ENCODE peak calls at places on chromosome 10, in eight cellular contexts. J, D, S, G, C, B, X and L are unnamed samples.

GRCh38 chr10:63573068-63573697 is 52.0 kb downstream of the REEP3 start:
- DNase-seq in J (peak; percentile 19), D (no peak), S (peak; percentile 70), G (no peak), C (no peak), B (no peak), X (no peak), L (no peak)

GRCh38 chr10:98361131-98361633 is 53.8 kb downstream of the PYROXD2 start:
- DNase-seq in J (peak; percentile 87), D (peak; percentile 38), S (peak; percentile 91), G (peak; percentile 83), C (peak; percentile 68), B (no peak), X (no peak), L (peak; percentile 100)

GRCh38 chr10:52778511-52779392 is 6.2 kb upstream of the MBL2 start:
- DNase-seq in J (no peak), D (no peak), S (no peak), G (no peak), C (no peak), B (peak; percentile 41), X (no peak), L (peak; percentile 36)

GRCh38 chr10:21507066-21507669 is 18.3 kb downstream of the SKIDA1 start:
- DNase-seq in J (no peak), D (no peak), S (no peak), G (no peak), C (no peak), B (no peak), X (no peak), L (no peak)

GRCh38 chr10:72702868-72703581 is 11.1 kb downstream of the MCU start:
- DNase-seq in J (no peak), D (no peak), S (peak; percentile 31), G (no peak), C (no peak), B (no peak), X (no peak), L (no peak)

GRCh38 chr10:84846646-84847045 is 518.3 kb downstream of the CCSER2 start:
- DNase-seq in J (no peak), D (no peak), S (no peak), G (no peak), C (no peak), B (no peak), X (no peak), L (no peak)

GRCh38 chr10:49512121-49512809 is 26.7 kb downstream of the ERCC6 start:
- DNase-seq in J (peak; percentile 52), D (peak; percentile 54), S (peak; percentile 15), G (no peak), C (peak; percentile 46), B (peak; percentile 16), X (peak; percentile 24), L (no peak)

GRCh38 chr10:48655426-48656240 is 29.0 kb upstream of the WDFY4 start:
- DNase-seq in J (peak; percentile 26), D (peak; percentile 49), S (peak; percentile 73), G (peak; percentile 88), C (peak; percentile 68), B (no peak), X (peak; percentile 20), L (peak; percentile 32)

DNA sequence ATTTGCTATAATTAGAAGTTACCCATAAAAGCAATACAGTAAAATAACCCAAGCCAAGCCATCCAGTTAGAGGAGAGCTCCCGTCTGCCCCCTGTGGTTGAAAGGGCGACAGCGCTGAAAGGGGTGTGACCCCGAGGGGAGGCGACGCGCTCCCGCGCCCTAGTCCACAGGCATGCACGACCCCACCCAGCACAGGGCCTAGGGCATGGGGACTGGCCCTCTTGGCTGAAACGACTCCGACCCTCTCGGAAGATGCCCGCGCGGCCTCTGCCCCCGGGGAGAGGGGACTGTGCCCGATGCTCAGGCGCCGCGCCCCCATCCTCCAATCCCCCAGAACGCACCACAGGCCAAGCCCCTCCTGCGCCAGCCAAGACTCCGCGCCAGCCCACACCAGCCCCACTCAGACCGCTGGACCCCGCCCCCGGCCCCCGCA is 64.0 kb downstream of the CSGALNACT2 start:
- DNase-seq in J (peak; percentile 61), D (no peak), S (peak; percentile 34), G (peak; percentile 64), C (peak; percentile 81), B (no peak), X (no peak), L (no peak)
- TF ChIP-seq CTCF in J (peak; percentile 63), D (peak; percentile 34), S (peak; percentile 57), G (peak; percentile 62), C (peak; percentile 85), B (no peak), X (peak; percentile 91), L (peak; percentile 79)

GRCh38 chr10:101063548-101064414 is 2.0 kb downstream of the KAZALD1 start:
- DNase-seq in J (no peak), D (no peak), S (peak; percentile 3), G (no peak), C (no peak), B (no peak), X (no peak), L (no peak)

GRCh38 chr10:101066890-101067355 is 5.1 kb downstream of the KAZALD1 start:
- DNase-seq in J (peak; percentile 45), D (no peak), S (no peak), G (no peak), C (no peak), B (no peak), X (no peak), L (no peak)

GRCh38 chr10:101064415-101065030 is 2.7 kb downstream of the KAZALD1 start:
- DNase-seq in J (no peak), D (no peak), S (peak; percentile 2), G (no peak), C (no peak), B (no peak), X (no peak), L (no peak)

GRCh38 chr10:101066146-101066889 is 4.5 kb downstream of the KAZALD1 start:
- DNase-seq in J (peak; percentile 92), D (peak; percentile 66), S (peak; percentile 75), G (peak; percentile 87), C (peak; percentile 71), B (peak; percentile 86), X (no peak), L (no peak)

DNA sequence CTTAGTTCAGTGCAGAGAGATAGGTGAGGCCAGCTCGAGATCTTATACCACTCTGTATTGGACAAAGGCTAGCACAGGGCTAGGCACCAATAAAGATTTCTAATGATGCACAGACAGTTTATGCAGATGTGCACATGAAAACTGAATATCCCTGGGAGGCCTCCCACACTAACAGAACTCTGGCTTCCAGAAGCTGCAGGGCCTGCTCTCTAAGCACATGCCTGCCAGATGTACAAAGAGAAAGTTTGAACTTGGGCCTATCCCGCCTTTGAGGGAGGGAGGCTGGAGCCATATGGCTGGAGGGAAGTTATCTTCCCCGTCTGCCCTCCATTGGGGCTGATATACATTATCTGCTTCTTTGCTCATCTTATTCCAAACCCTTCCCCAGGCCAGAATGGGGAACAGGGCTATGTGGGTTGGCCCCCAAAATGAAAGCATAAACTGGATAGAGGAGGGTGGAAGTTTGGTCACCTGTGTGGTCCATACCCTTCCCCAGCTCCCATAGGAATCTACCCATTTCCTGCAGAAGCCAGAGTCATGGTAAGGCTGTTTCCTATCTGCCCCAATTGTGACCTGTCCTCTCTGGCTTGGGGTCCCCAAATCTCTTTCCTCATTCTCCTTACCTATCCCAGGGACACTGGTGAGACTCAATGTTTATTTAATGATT is 3.8 kb downstream of the KAZALD1 start:
- DNase-seq in J (no peak), D (no peak), S (no peak), G (no peak), C (no peak), B (no peak), X (no peak), L (no peak)
- H3K4me3 ChIP-seq in J (no peak overlapping the region), D (peak overlapping the region; percentile 47), S (peak overlapping the region; percentile 73), G (peak overlapping the region; percentile 54), C (peak overlapping the region; percentile 58), B (peak overlapping the region; percentile 60), X (peak overlapping the region; percentile 94), L (no peak overlapping the region)

DNA sequence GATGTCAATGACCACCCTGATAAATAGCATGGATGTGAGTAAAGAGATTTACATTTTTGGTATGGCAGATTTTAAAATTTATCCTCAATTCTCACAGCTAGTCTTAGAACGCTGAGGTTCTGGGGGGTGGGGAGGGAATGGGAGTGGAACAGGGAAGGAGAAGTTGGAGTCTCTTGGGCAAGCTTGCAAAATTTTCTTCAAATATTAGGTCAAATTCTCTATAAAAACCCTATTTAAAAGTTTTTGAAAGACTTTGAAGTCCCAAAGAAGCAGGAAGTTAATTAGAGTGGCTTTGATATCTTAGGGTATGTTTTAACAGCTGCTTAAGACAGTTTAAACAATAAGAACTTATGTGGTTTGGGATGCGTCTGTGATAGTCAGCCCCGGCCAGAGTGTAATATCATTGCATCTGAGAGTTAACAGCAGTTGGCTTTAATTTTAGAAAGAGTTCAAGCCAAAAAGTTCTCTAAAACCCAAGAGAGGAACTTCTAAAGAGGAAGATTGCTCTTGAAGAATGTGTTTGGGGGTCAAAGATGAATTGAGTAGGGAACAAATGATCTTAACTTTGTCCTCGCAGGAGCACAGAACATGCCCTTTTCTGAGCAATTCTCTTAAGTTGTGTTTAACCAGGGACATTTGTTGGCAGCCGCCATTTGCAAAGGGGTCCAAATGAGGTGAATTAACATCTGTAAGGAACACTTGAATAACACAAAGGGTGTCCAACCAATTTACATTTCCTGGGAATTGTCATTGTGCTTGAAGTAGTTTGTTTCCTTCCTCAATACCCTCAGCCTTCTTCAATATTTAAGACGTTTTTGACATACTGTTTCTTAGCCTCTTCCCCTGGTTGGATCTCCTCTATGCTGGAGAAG is 182.4 kb downstream of the PTEN start:
- DNase-seq in J (no peak), D (no peak), S (no peak), G (no peak), C (no peak), B (no peak), X (no peak), L (no peak)
- H3K27ac ChIP-seq in J (no peak overlapping the region), D (peak overlapping the region; percentile 5), S (no peak overlapping the region), G (peak overlapping the region; percentile 38), C (no peak overlapping the region), B (no peak overlapping the region), X (no peak overlapping the region), L (peak overlapping the region; percentile 62)

GRCh38 chr10:24866615-24867583 is 85.5 kb downstream of the PRTFDC1 start:
- DNase-seq in J (no peak), D (no peak), S (no peak), G (peak; percentile 67), C (peak; percentile 38), B (peak; percentile 6), X (no peak), L (peak; percentile 44)

GRCh38 chr10:24858244-24858907 is 94.0 kb downstream of the PRTFDC1 start:
- DNase-seq in J (no peak), D (no peak), S (peak; percentile 64), G (no peak), C (no peak), B (no peak), X (no peak), L (peak; percentile 42)

GRCh38 chr10:24857001-24857695 is 95.3 kb downstream of the PRTFDC1 start:
- DNase-seq in J (no peak), D (no peak), S (no peak), G (no peak), C (no peak), B (no peak), X (no peak), L (no peak)

GRCh38 chr10:24858908-24859270 is 93.5 kb downstream of the PRTFDC1 start:
- DNase-seq in J (no peak), D (no peak), S (no peak), G (no peak), C (no peak), B (no peak), X (no peak), L (no peak)

DNA sequence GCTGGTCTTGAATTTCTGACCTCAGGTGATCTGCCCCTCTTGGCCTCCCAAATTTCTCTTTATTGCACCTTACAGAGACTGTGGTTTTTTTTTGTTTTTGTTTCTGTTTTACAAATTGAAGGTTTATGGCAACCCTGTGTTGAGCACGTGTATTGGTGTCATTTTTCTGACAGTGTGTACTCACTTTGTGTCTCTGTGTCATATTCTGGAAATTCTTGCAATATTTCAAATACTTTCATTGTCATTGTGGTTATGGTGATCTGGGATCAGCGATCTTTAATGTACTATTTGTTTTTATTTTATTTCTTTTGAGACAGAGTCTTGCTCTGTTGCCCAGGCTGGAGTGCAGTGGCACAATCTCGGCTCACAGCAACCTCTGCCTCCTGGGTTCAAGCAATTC is 89.8 kb downstream of the PRTFDC1 start:
- DNase-seq in J (no peak), D (no peak), S (no peak), G (no peak), C (no peak), B (no peak), X (no peak), L (no peak)
- TF ChIP-seq CTCF in J (no peak), D (no peak), S (no peak), G (no peak), C (no peak), B (no peak), X (no peak), L (no peak)